ENCODE peak calls at places on chromosomes 16 and 17, in ten cellular contexts. O is naive thymus-derived CD8-positive, alpha-beta T cell; W is fibroblast of lung; R is activated CD4-positive, alpha-beta T cell treated with anti-CD3 and anti-CD28 coated beads, Interleukin-2, amount 50 U/mL, for 1 hour; U is left colon; D is posterior cingulate gyrus; F is AG09309; A is renal cortical epithelial cell; L is cerebellum; E is stomach. V is an unnamed sample.

GRCh38 chr17:17300624-17301568 is 2.3 kb upstream of the NT5M start:
- DNase-seq in O (peak), W (peak), R (peak), U (peak), D (no peak), F (no peak), A (peak), L (no peak), E (peak), V (no peak)

GRCh38 chr17:39927928-39928867 is 666 bp downstream of the LRRC3C start:
- DNase-seq in O (no peak), W (no peak), R (no peak), U (no peak), D (peak), F (no peak), A (no peak), L (peak), E (peak), V (no peak)

GRCh38 chr17:39527220-39527813 is 66.0 kb downstream of the CDK12 start:
- DNase-seq in O (no peak), W (peak), R (no peak), U (no peak), D (no peak), F (no peak), A (peak), L (peak), E (no peak), V (no peak)

GRCh38 chr17:37179893-37180292 is 195.9 kb upstream of the C17orf78 start:
- DNase-seq in O (no peak), W (peak), R (no peak), U (no peak), D (no peak), F (no peak), A (peak), L (no peak), E (no peak), V (no peak)

GRCh38 chr16:65975049-65975708 is 391.3 kb upstream of the CDH5 start:
- DNase-seq in O (no peak), W (peak), R (no peak), U (no peak), D (no peak), F (peak), A (peak), L (no peak), E (no peak), V (peak)

GRCh38 chr16:66116163-66116792 is 250.2 kb upstream of the CDH5 start:
- DNase-seq in O (no peak), W (peak), R (no peak), U (no peak), D (no peak), F (no peak), A (no peak), L (no peak), E (no peak), V (no peak)

GRCh38 chr17:70168979-70169706 is at the start of gene KCNJ2:
- DNase-seq in O (peak), W (peak), R (peak), U (peak), D (peak), F (peak), A (peak), L (peak), E (peak), V (peak)

GRCh38 chr16:11581677-11582076 is 5.0 kb downstream of the LITAF start:
- DNase-seq in O (no peak), W (no peak), R (no peak), U (no peak), D (no peak), F (no peak), A (no peak), L (no peak), E (no peak), V (no peak)

V was measured in amniotic stem cell.